ENCODE peak calls at places on chromosomes 13 and 19, in five cellular contexts. Q is brain microvascular endothelial cell; X is NCI-H446; M is aorta; Y is activated CD4-positive, alpha-beta T cell treated with anti-CD3 and anti-CD28 coated beads, Interleukin-2, amount 50 U/mL, for 4 hours. A is an unnamed sample.

GRCh38 chr13:71374471-71375041 is 492.4 kb downstream of the DACH1 start:
- DNase-seq in Q (no peak), Y (no peak), M (no peak), X (no peak), A (no peak)

GRCh38 chr19:29704562-29705558 is 10.2 kb downstream of the C19orf12 start:
- DNase-seq in M (no peak), X (no peak), Q (no peak), Y (no peak), A (no peak)

GRCh38 chr19:33388231-33388816 is 14.8 kb downstream of the CEBPG start:
- DNase-seq in M (peak), Y (no peak), X (no peak), Q (no peak), A (no peak)

GRCh38 chr13:46010148-46010547 is 42.4 kb downstream of the ZC3H13 start:
- DNase-seq in Y (no peak), M (no peak), X (no peak), Q (no peak), A (no peak)

GRCh38 chr13:73273737-73274136 is 214.9 kb downstream of the KLF5 start:
- DNase-seq in Y (no peak), Q (peak), X (no peak), M (no peak), A (no peak)

GRCh38 chr19:38304866-38305429 is 897 bp downstream of the C19orf33 start:
- DNase-seq in Q (no peak), Y (no peak), M (no peak), X (no peak), A (no peak)

GRCh38 chr19:29380581-29380980 is 145.2 kb upstream of the VSTM2B start:
- DNase-seq in Y (no peak), Q (no peak), X (no peak), M (no peak), A (no peak)

GRCh38 chr13:28611654-28612131 is 47.2 kb upstream of the POMP start:
- DNase-seq in Q (peak), Y (no peak), M (no peak), X (no peak), A (no peak)

GRCh38 chr13:50699874-50700663 is 143.4 kb downstream of the DLEU7 start:
- DNase-seq in M (no peak), X (no peak), Y (no peak), Q (no peak), A (no peak)

GRCh38 chr13:102830646-102831045 is 15.2 kb upstream of the ERCC5 start:
- DNase-seq in M (no peak), Q (no peak), Y (no peak), X (no peak), A (no peak)

GRCh38 chr19:53157601-53158000 is 1.3 kb downstream of the ZNF347 start:
- DNase-seq in Y (no peak), X (no peak), Q (no peak), M (no peak), A (no peak)

GRCh38 chr13:51856027-51856736 is 5.6 kb upstream of the CCDC70 start:
- DNase-seq in Y (no peak), Q (no peak), X (no peak), M (no peak), A (no peak)

GRCh38 chr13:113646376-113646775 is 11.6 kb downstream of the ATP4B start:
- DNase-seq in M (peak), Y (no peak), X (no peak), Q (no peak), A (no peak)

GRCh38 chr13:107266657-107267056 is 698.7 kb upstream of the ARGLU1 start:
- DNase-seq in M (no peak), Q (no peak), Y (no peak), X (no peak), A (no peak)

GRCh38 chr19:52464798-52465470 is 11.6 kb downstream of the ZNF578 start:
- DNase-seq in X (no peak), Q (no peak), M (no peak), Y (no peak), A (no peak)

GRCh38 chr13:100633461-100633860 is 41.1 kb downstream of the TMTC4 start:
- DNase-seq in Q (peak), X (no peak), Y (no peak), M (no peak), A (no peak)

GRCh38 chr13:61187471-61187870 is 228.2 kb downstream of the PCDH20 start:
- DNase-seq in Q (no peak), X (no peak), Y (no peak), M (no peak), A (no peak)

GRCh38 chr13:46288570-46289259 is 77.0 kb downstream of the LRRC63 start:
- DNase-seq in M (no peak), Y (no peak), Q (peak), X (no peak), A (no peak)

GRCh38 chr13:110264685-110265275 is 42.2 kb downstream of the COL4A1 start:
- DNase-seq in X (no peak), M (no peak), Q (no peak), Y (no peak), A (no peak)

GRCh38 chr19:39507715-39508364 is 7.1 kb upstream of the SELENOV start:
- DNase-seq in M (no peak), Q (no peak), X (no peak), Y (no peak), A (no peak)

GRCh38 chr19:294819-295686 is 3.9 kb upstream of the PLPP2 start:
- DNase-seq in M (no peak), Y (peak), Q (peak), X (no peak), A (no peak)

GRCh38 chr13:111645198-111645597 is 324.8 kb downstream of the TEX29 start:
- DNase-seq in Y (no peak), M (no peak), X (no peak), Q (no peak), A (no peak)

GRCh38 chr13:84433024-84433423 is 550.8 kb upstream of the SLITRK1 start:
- DNase-seq in M (no peak), Y (no peak), X (no peak), Q (peak), A (no peak)

GRCh38 chr19:6070179-6071102 is 39.9 kb downstream of the RFX2 start:
- DNase-seq in Y (no peak), Q (no peak), M (no peak), X (no peak), A (no peak)

GRCh38 chr13:50518131-50518530 is 325.4 kb downstream of the DLEU7 start:
- DNase-seq in Q (no peak), X (no peak), Y (no peak), M (no peak), A (no peak)

GRCh38 chr13:52067237-52067636 is 42.7 kb downstream of the UTP14C start:
- DNase-seq in M (no peak), X (no peak), Y (no peak), Q (no peak), A (no peak)